ENCODE peak calls at places on chromosomes 13 and 19, in eight cellular contexts. One of them, this sample, is unnamed.

GRCh38 chr13:105638446-105638845 is 897.0 kb downstream of the EFNB2 start:
- DNase-seq in PC-3: no peak
- DNase-seq in stomach: no peak
- DNase-seq in Peyer's patch: no peak
- DNase-seq in neural progenitor cell: no peak
- DNase-seq in WERI-Rb-1: no peak
- DNase-seq in uterus: no peak
- DNase-seq in GM23248: no peak
- DNase-seq in this sample: no peak

GRCh38 chr13:26919311-26919710 is 158.7 kb upstream of the GPR12 start:
- DNase-seq in PC-3: no peak
- DNase-seq in stomach: no peak
- DNase-seq in Peyer's patch: no peak
- DNase-seq in neural progenitor cell: no peak
- DNase-seq in WERI-Rb-1: no peak
- DNase-seq in uterus: no peak
- DNase-seq in GM23248: peak
- DNase-seq in this sample: no peak

GRCh38 chr19:46736544-46737274 is 9.1 kb upstream of the FKRP start:
- DNase-seq in PC-3: no peak
- DNase-seq in stomach: peak
- DNase-seq in Peyer's patch: no peak
- DNase-seq in neural progenitor cell: peak
- DNase-seq in WERI-Rb-1: no peak
- DNase-seq in uterus: peak
- DNase-seq in GM23248: no peak
- DNase-seq in this sample: no peak

GRCh38 chr19:41431426-41432386 is 4.5 kb upstream of the B3GNT8 start:
- DNase-seq in PC-3: no peak
- DNase-seq in stomach: no peak
- DNase-seq in Peyer's patch: no peak
- DNase-seq in neural progenitor cell: no peak
- DNase-seq in WERI-Rb-1: no peak
- DNase-seq in uterus: no peak
- DNase-seq in GM23248: peak
- DNase-seq in this sample: no peak

GRCh38 chr13:91567485-91568207 is 169.2 kb downstream of the GPC5 start:
- DNase-seq in PC-3: no peak
- DNase-seq in stomach: no peak
- DNase-seq in Peyer's patch: no peak
- DNase-seq in neural progenitor cell: no peak
- DNase-seq in WERI-Rb-1: peak
- DNase-seq in uterus: no peak
- DNase-seq in GM23248: no peak
- DNase-seq in this sample: no peak

GRCh38 chr19:6056282-6056741 is 54.0 kb downstream of the RFX2 start:
- DNase-seq in PC-3: no peak
- DNase-seq in stomach: no peak
- DNase-seq in Peyer's patch: peak
- DNase-seq in neural progenitor cell: no peak
- DNase-seq in WERI-Rb-1: no peak
- DNase-seq in uterus: peak
- DNase-seq in GM23248: no peak
- DNase-seq in this sample: no peak

GRCh38 chr13:45807520-45808099 is 43.9 kb downstream of the SIAH3 start:
- DNase-seq in PC-3: peak
- DNase-seq in stomach: peak
- DNase-seq in Peyer's patch: no peak
- DNase-seq in neural progenitor cell: peak
- DNase-seq in WERI-Rb-1: peak
- DNase-seq in uterus: no peak
- DNase-seq in GM23248: peak
- DNase-seq in this sample: no peak

GRCh38 chr19:45972944-45973525 is 630 bp downstream of the NOVA2 start:
- DNase-seq in PC-3: no peak
- DNase-seq in stomach: no peak
- DNase-seq in Peyer's patch: no peak
- DNase-seq in neural progenitor cell: peak
- DNase-seq in WERI-Rb-1: no peak
- DNase-seq in uterus: no peak
- DNase-seq in GM23248: no peak
- DNase-seq in this sample: no peak

GRCh38 chr13:72137782-72138181 is 270.8 kb upstream of the DACH1 start:
- DNase-seq in PC-3: no peak
- DNase-seq in stomach: no peak
- DNase-seq in Peyer's patch: no peak
- DNase-seq in neural progenitor cell: no peak
- DNase-seq in WERI-Rb-1: no peak
- DNase-seq in uterus: no peak
- DNase-seq in GM23248: no peak
- DNase-seq in this sample: no peak

GRCh38 chr19:13350761-13351160 is 155.5 kb downstream of the CACNA1A start:
- DNase-seq in PC-3: no peak
- DNase-seq in stomach: no peak
- DNase-seq in Peyer's patch: no peak
- DNase-seq in neural progenitor cell: no peak
- DNase-seq in WERI-Rb-1: no peak
- DNase-seq in uterus: no peak
- DNase-seq in GM23248: no peak
- DNase-seq in this sample: no peak

DNA sequence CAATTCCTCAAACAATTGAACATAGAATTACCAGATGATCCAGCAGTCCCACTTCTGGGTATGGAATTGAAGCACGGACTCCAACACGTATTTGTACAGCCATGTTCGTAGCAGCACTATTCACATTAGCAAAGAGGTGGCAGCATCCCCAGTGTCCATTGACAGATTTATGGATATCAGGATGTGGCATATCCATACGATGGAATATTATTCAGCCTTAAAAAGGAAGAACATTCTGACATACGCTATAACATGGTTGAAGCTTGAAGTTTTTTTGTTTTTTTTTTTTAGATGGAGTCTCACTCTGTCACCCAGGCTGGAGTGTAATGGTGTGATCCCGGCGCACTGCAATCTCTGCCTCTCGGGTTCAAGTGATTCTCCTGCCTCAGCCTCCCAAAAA is 220.6 kb downstream of the ZIC5 start:
- DNase-seq in PC-3: no peak
- DNase-seq in stomach: no peak
- DNase-seq in Peyer's patch: no peak
- DNase-seq in neural progenitor cell: no peak
- DNase-seq in WERI-Rb-1: no peak
- DNase-seq in uterus: no peak
- DNase-seq in GM23248: no peak
- DNase-seq in this sample: no peak
- H3K27ac ChIP-seq in PC-3: no peak
- H3K27ac ChIP-seq in stomach: no peak
- H3K27ac ChIP-seq in Peyer's patch: no peak
- H3K27ac ChIP-seq in neural progenitor cell: no peak
- H3K27ac ChIP-seq in WERI-Rb-1: no peak
- H3K27ac ChIP-seq in uterus: no peak
- H3K27ac ChIP-seq in GM23248: no peak
- H3K27ac ChIP-seq in this sample: no peak

GRCh38 chr19:39768811-39769210 is 9.8 kb upstream of the LEUTX start:
- DNase-seq in PC-3: no peak
- DNase-seq in stomach: no peak
- DNase-seq in Peyer's patch: no peak
- DNase-seq in neural progenitor cell: peak
- DNase-seq in WERI-Rb-1: no peak
- DNase-seq in uterus: no peak
- DNase-seq in GM23248: no peak
- DNase-seq in this sample: no peak
- H3K27ac ChIP-seq in PC-3: no peak
- H3K27ac ChIP-seq in stomach: no peak
- H3K27ac ChIP-seq in Peyer's patch: no peak
- H3K27ac ChIP-seq in neural progenitor cell: no peak
- H3K27ac ChIP-seq in WERI-Rb-1: no peak
- H3K27ac ChIP-seq in uterus: no peak
- H3K27ac ChIP-seq in GM23248: no peak
- H3K27ac ChIP-seq in this sample: no peak

DNA sequence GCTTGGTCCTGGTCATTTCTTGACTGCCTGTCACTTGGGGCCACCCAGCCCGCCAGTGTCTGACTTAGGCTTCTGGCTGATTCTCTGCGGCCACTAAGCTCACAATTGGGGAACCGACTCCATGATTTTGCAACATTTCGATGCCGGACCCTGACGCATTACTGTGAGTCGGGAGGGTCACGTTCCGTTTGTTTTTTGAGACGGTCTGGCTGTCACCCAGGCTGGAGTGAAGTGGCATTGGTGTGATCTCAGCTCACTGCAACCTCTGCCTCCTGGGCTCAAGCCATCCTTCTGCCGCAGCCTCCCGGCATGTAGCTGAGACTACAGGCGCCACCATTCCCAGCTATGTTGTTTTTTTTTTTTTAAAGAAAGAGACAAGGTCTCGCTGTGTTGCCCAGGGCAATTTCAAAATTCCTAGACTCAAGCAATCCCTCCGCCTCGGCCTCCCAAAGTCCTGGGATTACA is 3.2 kb upstream of the ADAT3 start:
- DNase-seq in PC-3: no peak
- DNase-seq in stomach: peak
- DNase-seq in Peyer's patch: no peak
- DNase-seq in neural progenitor cell: no peak
- DNase-seq in WERI-Rb-1: no peak
- DNase-seq in uterus: no peak
- DNase-seq in GM23248: no peak
- DNase-seq in this sample: no peak
- H3K27ac ChIP-seq in PC-3: no peak
- H3K27ac ChIP-seq in stomach: no peak
- H3K27ac ChIP-seq in Peyer's patch: peak
- H3K27ac ChIP-seq in neural progenitor cell: no peak
- H3K27ac ChIP-seq in WERI-Rb-1: no peak
- H3K27ac ChIP-seq in uterus: no peak
- H3K27ac ChIP-seq in GM23248: no peak
- H3K27ac ChIP-seq in this sample: no peak

GRCh38 chr13:77310161-77310560 is 16.7 kb downstream of the MYCBP2 start:
- DNase-seq in PC-3: no peak
- DNase-seq in stomach: no peak
- DNase-seq in Peyer's patch: no peak
- DNase-seq in neural progenitor cell: no peak
- DNase-seq in WERI-Rb-1: no peak
- DNase-seq in uterus: no peak
- DNase-seq in GM23248: no peak
- DNase-seq in this sample: no peak

GRCh38 chr13:77310579-77311279 is 16.2 kb downstream of the MYCBP2 start:
- DNase-seq in PC-3: peak
- DNase-seq in stomach: no peak
- DNase-seq in Peyer's patch: no peak
- DNase-seq in neural progenitor cell: no peak
- DNase-seq in WERI-Rb-1: no peak
- DNase-seq in uterus: no peak
- DNase-seq in GM23248: peak
- DNase-seq in this sample: no peak

GRCh38 chr13:77309254-77309653 is 17.6 kb downstream of the MYCBP2 start:
- DNase-seq in PC-3: no peak
- DNase-seq in stomach: no peak
- DNase-seq in Peyer's patch: no peak
- DNase-seq in neural progenitor cell: no peak
- DNase-seq in WERI-Rb-1: no peak
- DNase-seq in uterus: no peak
- DNase-seq in GM23248: no peak
- DNase-seq in this sample: no peak

GRCh38 chr13:77305276-77305675 is 21.6 kb downstream of the MYCBP2 start:
- DNase-seq in PC-3: no peak
- DNase-seq in stomach: no peak
- DNase-seq in Peyer's patch: no peak
- DNase-seq in neural progenitor cell: no peak
- DNase-seq in WERI-Rb-1: no peak
- DNase-seq in uterus: no peak
- DNase-seq in GM23248: no peak
- DNase-seq in this sample: no peak

GRCh38 chr13:77306458-77306857 is 20.4 kb downstream of the MYCBP2 start:
- DNase-seq in PC-3: no peak
- DNase-seq in stomach: no peak
- DNase-seq in Peyer's patch: no peak
- DNase-seq in neural progenitor cell: no peak
- DNase-seq in WERI-Rb-1: no peak
- DNase-seq in uterus: no peak
- DNase-seq in GM23248: no peak
- DNase-seq in this sample: no peak
- H3K27ac ChIP-seq in PC-3: no peak
- H3K27ac ChIP-seq in stomach: no peak
- H3K27ac ChIP-seq in Peyer's patch: no peak
- H3K27ac ChIP-seq in neural progenitor cell: no peak
- H3K27ac ChIP-seq in WERI-Rb-1: no peak
- H3K27ac ChIP-seq in uterus: peak
- H3K27ac ChIP-seq in GM23248: no peak
- H3K27ac ChIP-seq in this sample: no peak